ENCODE peak calls at places on chromosomes 12 and 14, in eight cellular contexts. T, C, A, Q, J, U, H and E are unnamed samples.
A peak's percentile ranks its signal among the peaks of the same experiment; 100 is the strongest.

GRCh38 chr12:24742378-24742777 is 206.5 kb downstream of the BCAT1 start:
- DNase-seq in T (peak; percentile 72), C (no peak), A (no peak), Q (peak; percentile 84), J (no peak), U (peak; percentile 7), H (no peak), E (no peak)

GRCh38 chr14:100552524-100553125 is 34.6 kb downstream of the BEGAIN start:
- DNase-seq in T (no peak), C (no peak), A (no peak), Q (no peak), J (no peak), U (no peak), H (no peak), E (no peak)

GRCh38 chr14:99603471-99603933 is 505 bp downstream of the CCDC85C start:
- DNase-seq in T (no peak), C (peak; percentile 54), A (no peak), Q (peak; percentile 36), J (peak; percentile 9), U (peak; percentile 48), H (peak; percentile 53), E (no peak)

GRCh38 chr14:104292084-104292970 is 153.9 kb downstream of the KIF26A start:
- DNase-seq in T (no peak), C (no peak), A (no peak), Q (no peak), J (no peak), U (no peak), H (no peak), E (no peak)

GRCh38 chr12:104971276-104971675 is 13.2 kb upstream of the SLC41A2 start:
- DNase-seq in T (no peak), C (no peak), A (no peak), Q (no peak), J (no peak), U (no peak), H (no peak), E (no peak)

GRCh38 chr12:92403210-92404175 is 257.8 kb upstream of the BTG1 start:
- DNase-seq in T (no peak), C (no peak), A (peak; percentile 23), Q (peak; percentile 97), J (peak; percentile 43), U (no peak), H (no peak), E (no peak)

GRCh38 chr12:26331960-26332359 is 136.6 kb downstream of the SSPN start:
- DNase-seq in T (no peak), C (no peak), A (no peak), Q (peak; percentile 9), J (no peak), U (no peak), H (no peak), E (no peak)

GRCh38 chr14:60204843-60205774 is 39.9 kb upstream of the DHRS7 start:
- DNase-seq in T (no peak), C (no peak), A (no peak), Q (peak; percentile 81), J (no peak), U (no peak), H (no peak), E (no peak)

GRCh38 chr14:101020971-101021370 is 117.4 kb upstream of the RTL1 start:
- DNase-seq in T (no peak), C (no peak), A (no peak), Q (no peak), J (no peak), U (no peak), H (no peak), E (no peak)

GRCh38 chr12:78036889-78037288 is 206.2 kb downstream of the NAV3 start:
- DNase-seq in T (peak; percentile 40), C (no peak), A (no peak), Q (no peak), J (no peak), U (no peak), H (no peak), E (no peak)

GRCh38 chr14:92456215-92457017 is 57.2 kb upstream of the RIN3 start:
- DNase-seq in T (peak; percentile 78), C (peak; percentile 74), A (no peak), Q (peak; percentile 82), J (no peak), U (peak; percentile 16), H (peak; percentile 63), E (peak; percentile 38)

GRCh38 chr14:74611672-74612345 is at the start of gene LTBP2:
- DNase-seq in T (no peak), C (peak; percentile 26), A (no peak), Q (no peak), J (no peak), U (no peak), H (peak; percentile 63), E (no peak)

GRCh38 chr12:1815814-1816729 is 4.3 kb upstream of the LRTM2 start:
- DNase-seq in T (no peak), C (no peak), A (no peak), Q (no peak), J (no peak), U (no peak), H (no peak), E (no peak)

GRCh38 chr12:103969391-103969790 is 3.7 kb downstream of the TDG start:
- DNase-seq in T (no peak), C (no peak), A (no peak), Q (no peak), J (no peak), U (no peak), H (no peak), E (no peak)

GRCh38 chr12:76085159-76085868 is 829 bp upstream of the NAP1L1 start:
- DNase-seq in T (peak; percentile 37), C (no peak), A (no peak), Q (peak; percentile 50), J (peak; percentile 29), U (no peak), H (peak; percentile 43), E (no peak)

GRCh38 chr12:127165567-127166392 is 1101.2 kb upstream of the TMEM132C start:
- DNase-seq in T (peak; percentile 70), C (no peak), A (peak; percentile 67), Q (peak; percentile 86), J (peak; percentile 61), U (peak; percentile 89), H (peak; percentile 86), E (peak; percentile 73)

GRCh38 chr12:55829967-55830600 is 697 bp upstream of the DNAJC14 start:
- DNase-seq in T (peak; percentile 74), C (peak; percentile 26), A (no peak), Q (peak; percentile 47), J (no peak), U (peak; percentile 73), H (no peak), E (no peak)

GRCh38 chr14:75141967-75142366 is 15.1 kb upstream of the NEK9 start:
- DNase-seq in T (peak; percentile 56), C (peak; percentile 18), A (no peak), Q (peak; percentile 37), J (no peak), U (no peak), H (peak; percentile 50), E (no peak)

GRCh38 chr12:11687538-11687937 is 38.1 kb downstream of the ETV6 start:
- DNase-seq in T (no peak), C (no peak), A (no peak), Q (no peak), J (no peak), U (no peak), H (no peak), E (no peak)

GRCh38 chr12:1573960-1574862 is 20.2 kb downstream of the FBXL14 start:
- DNase-seq in T (no peak), C (no peak), A (no peak), Q (no peak), J (no peak), U (no peak), H (peak; percentile 30), E (no peak)

GRCh38 chr12:122980192-122981035 is at the start of gene ARL6IP4:
- DNase-seq in T (peak; percentile 71), C (peak; percentile 69), A (no peak), Q (peak; percentile 81), J (peak; percentile 48), U (peak; percentile 57), H (peak; percentile 61), E (peak; percentile 47)

GRCh38 chr14:90355540-90356518 is 24.1 kb upstream of the NRDE2 start:
- DNase-seq in T (no peak), C (no peak), A (no peak), Q (no peak), J (no peak), U (peak; percentile 20), H (no peak), E (no peak)

GRCh38 chr12:59494617-59495016 is 101.2 kb upstream of the SLC16A7 start:
- DNase-seq in T (no peak), C (no peak), A (no peak), Q (no peak), J (no peak), U (no peak), H (no peak), E (no peak)

GRCh38 chr12:24078318-24078765 is 128.9 kb upstream of the SOX5 start:
- DNase-seq in T (no peak), C (no peak), A (no peak), Q (no peak), J (no peak), U (no peak), H (no peak), E (no peak)

GRCh38 chr12:6765634-6766581 is at the start of gene PTMS:
- DNase-seq in T (peak; percentile 85), C (peak; percentile 79), A (no peak), Q (peak; percentile 53), J (no peak), U (peak; percentile 82), H (peak; percentile 96), E (peak; percentile 94)

GRCh38 chr14:99612065-99612736 is 8.2 kb upstream of the CCDC85C start:
- DNase-seq in T (no peak), C (no peak), A (no peak), Q (no peak), J (no peak), U (no peak), H (no peak), E (no peak)

GRCh38 chr12:8912910-8913309 is 1.4 kb upstream of the PHC1 start:
- DNase-seq in T (no peak), C (peak; percentile 7), A (no peak), Q (peak; percentile 26), J (no peak), U (peak; percentile 45), H (no peak), E (peak; percentile 85)

GRCh38 chr14:74324945-74325361 is 22.2 kb upstream of the ABCD4 start:
- DNase-seq in T (peak; percentile 8), C (no peak), A (no peak), Q (peak; percentile 23), J (no peak), U (no peak), H (peak; percentile 42), E (no peak)

GRCh38 chr12:108750471-108751402 is 19.4 kb upstream of the CORO1C start:
- DNase-seq in T (no peak), C (no peak), A (no peak), Q (no peak), J (no peak), U (no peak), H (no peak), E (no peak)

GRCh38 chr14:35435177-35435576 is 30.6 kb upstream of the NFKBIA start:
- DNase-seq in T (no peak), C (no peak), A (no peak), Q (no peak), J (no peak), U (no peak), H (no peak), E (no peak)

GRCh38 chr14:30230719-30231118 is 303.1 kb upstream of the PRKD1 start:
- DNase-seq in T (no peak), C (no peak), A (no peak), Q (no peak), J (no peak), U (no peak), H (no peak), E (no peak)

GRCh38 chr14:23910081-23910875 is 43.3 kb upstream of the DHRS4 start:
- DNase-seq in T (peak; percentile 20), C (peak; percentile 75), A (no peak), Q (peak; percentile 31), J (no peak), U (peak; percentile 53), H (peak; percentile 48), E (peak; percentile 87)

GRCh38 chr12:68589194-68589593 is 21.5 kb upstream of the RAP1B start:
- DNase-seq in T (no peak), C (no peak), A (no peak), Q (no peak), J (no peak), U (no peak), H (no peak), E (no peak)

GRCh38 chr14:100019156-100019882 is 45.9 kb upstream of the EVL start:
- DNase-seq in T (peak; percentile 70), C (no peak), A (no peak), Q (no peak), J (no peak), U (no peak), H (peak; percentile 40), E (no peak)